ENCODE peak calls at places on chromosomes 2 and 18, in eight cellular contexts. L is adrenal gland; T is cardiac muscle cell; N is right cardiac atrium; Z is CD4-positive, alpha-beta memory T cell; D is HAP-1; S is BE2C; P is testis. F is an unnamed sample. For H3K27me3 and H3K4me1, the result is how much of the 10 kb centered on the place peaks cover.

GRCh38 chr18:29351171-29351570 is 1174.2 kb upstream of the CDH2 start:
- DNase-seq in L (no peak), T (no peak), N (no peak), Z (no peak), D (no peak), S (no peak), P (no peak), F (no peak)

GRCh38 chr2:101199153-101199810 is 48.1 kb upstream of the TBC1D8 start:
- DNase-seq in L (no peak), T (peak), N (no peak), Z (no peak), D (no peak), S (no peak), P (no peak), F (no peak)

GRCh38 chr2:68469935-68470334 is 2.5 kb downstream of the APLF start:
- DNase-seq in L (no peak), T (no peak), N (no peak), Z (no peak), D (peak), S (no peak), P (no peak), F (no peak)

GRCh38 chr18:79962311-79962710 is 2.1 kb upstream of the HSBP1L1 start:
- DNase-seq in L (no peak), T (peak), N (no peak), Z (no peak), D (no peak), S (no peak), P (no peak), F (no peak)

GRCh38 chr2:110114007-110114591 is 1.5 kb downstream of the MALL start:
- DNase-seq in L (no peak), T (no peak), N (peak), Z (no peak), D (no peak), S (no peak), P (no peak), F (peak)

GRCh38 chr18:12287131-12287681 is 20.8 kb upstream of the TUBB6 start:
- DNase-seq in L (no peak), T (no peak), N (no peak), Z (no peak), D (no peak), S (no peak), P (no peak), F (no peak)

GRCh38 chr2:200687938-200688920 is 102.4 kb downstream of the AOX1 start:
- DNase-seq in L (no peak), T (no peak), N (no peak), Z (no peak), D (no peak), S (no peak), P (no peak), F (no peak)

GRCh38 chr18:25921677-25922421 is 168.6 kb downstream of the SS18 start:
- DNase-seq in L (peak), T (peak), N (no peak), Z (peak), D (peak), S (peak), P (peak), F (no peak)

GRCh38 chr2:203631068-203631757 is 75.2 kb upstream of the CD28 start:
- DNase-seq in L (no peak), T (no peak), N (no peak), Z (no peak), D (no peak), S (no peak), P (no peak), F (no peak)

GRCh38 chr2:74464406-74464805 is 776 bp downstream of the MOGS start:
- DNase-seq in L (no peak), T (no peak), N (no peak), Z (no peak), D (no peak), S (no peak), P (no peak), F (no peak)

GRCh38 chr2:21198637-21199036 is 74.9 kb downstream of the TDRD15 start:
- DNase-seq in L (no peak), T (no peak), N (no peak), Z (no peak), D (no peak), S (no peak), P (peak), F (no peak)

GRCh38 chr2:15861172-15861822 is 79.1 kb upstream of the MYCN start:
- DNase-seq in L (no peak), T (no peak), N (no peak), Z (no peak), D (no peak), S (no peak), P (no peak), F (no peak)

GRCh38 chr18:47531759-47532158 is 280.3 kb upstream of the SKOR2 start:
- DNase-seq in L (no peak), T (no peak), N (no peak), Z (no peak), D (no peak), S (no peak), P (no peak), F (no peak)

GRCh38 chr18:52163478-52163877 is 176.5 kb upstream of the DCC start:
- DNase-seq in L (no peak), T (no peak), N (no peak), Z (no peak), D (no peak), S (no peak), P (no peak), F (no peak)

GRCh38 chr2:108621689-108622681 is 87.7 kb downstream of the LIMS1 start:
- DNase-seq in L (no peak), T (no peak), N (no peak), Z (no peak), D (no peak), S (no peak), P (no peak), F (no peak)

GRCh38 chr2:26816893-26817292 is 31.0 kb downstream of the CENPA start:
- DNase-seq in L (no peak), T (no peak), N (no peak), Z (no peak), D (no peak), S (no peak), P (no peak), F (no peak)
- H3K27me3 ChIP-seq in L (under half), T (under half), N (under half), Z (under half), D (under half), S (under half), P (under half), F (under half)

GRCh38 chr2:238682536-238682935 is 165.3 kb upstream of the TWIST2 start:
- DNase-seq in L (no peak), T (no peak), N (no peak), Z (no peak), D (no peak), S (no peak), P (no peak), F (no peak)
- H3K4me1 ChIP-seq in L (under half), T (under half), N (under half), Z (under half), D (under half), S (under half), P (under half), F (under half)

GRCh38 chr2:63013448-63013847 is 37.2 kb upstream of the OTX1 start:
- DNase-seq in L (no peak), T (no peak), N (no peak), Z (no peak), D (no peak), S (no peak), P (no peak), F (no peak)
- H3K27me3 ChIP-seq in L (under half), T (under half), N (under half), Z (under half), D (under half), S (under half), P (under half), F (under half)

GRCh38 chr2:61420986-61421546 is 49.8 kb downstream of the USP34 start:
- DNase-seq in L (no peak), T (no peak), N (no peak), Z (no peak), D (no peak), S (no peak), P (no peak), F (no peak)
- H3K4me1 ChIP-seq in L (under half), T (under half), N (under half), Z (half or more), D (under half), S (under half), P (under half), F (under half)

F was measured in RWPE2.